ENCODE peak calls at places on chromosomes 4 and X, in eight cellular contexts. S, V, Q, K, T, O, R and E are unnamed samples.

GRCh38 chr4:168502886-168503285 is 6.0 kb downstream of the PALLD start:
- DNase-seq in S (no peak), R (no peak), K (no peak), V (no peak), Q (no peak), O (no peak), T (no peak), E (no peak)

GRCh38 chr4:87543835-87544461 is 14.8 kb upstream of the SPARCL1 start:
- DNase-seq in T (no peak), R (no peak), K (no peak), S (no peak), V (no peak), O (peak; percentile 48), Q (no peak), E (no peak)

GRCh38 chr4:183142566-183143545 is 43.8 kb downstream of the WWC2 start:
- DNase-seq in S (no peak), V (no peak), O (peak; percentile 75), R (no peak), T (peak; percentile 66), Q (no peak), K (no peak), E (no peak)

GRCh38 chrX:66638591-66639500 is at the start of gene EDA2R:
- DNase-seq in Q (no peak), R (no peak), V (no peak), K (peak; percentile 70), O (peak; percentile 35), T (no peak), S (peak; percentile 37), E (no peak)

GRCh38 chrX:81316163-81316562 is 114.3 kb downstream of the SH3BGRL start:
- DNase-seq in V (no peak), T (no peak), S (no peak), Q (no peak), K (no peak), R (no peak), O (no peak), E (no peak)

GRCh38 chr4:10085386-10085785 is 31.2 kb downstream of the WDR1 start:
- DNase-seq in K (peak; percentile 61), O (no peak), Q (no peak), T (peak; percentile 60), S (peak; percentile 3), R (no peak), V (no peak), E (no peak)

GRCh38 chr4:128220286-128221235 is 67.1 kb downstream of the PGRMC2 start:
- DNase-seq in V (no peak), K (no peak), O (no peak), Q (peak; percentile 37), T (no peak), R (peak; percentile 21), S (no peak), E (no peak)

GRCh38 chr4:108988514-108989195 is 225.8 kb upstream of the ETNPPL start:
- DNase-seq in O (no peak), S (no peak), R (no peak), Q (no peak), V (no peak), T (no peak), K (no peak), E (no peak)

GRCh38 chr4:16140520-16141249 is 56.9 kb upstream of the PROM1 start:
- DNase-seq in Q (peak; percentile 95), O (no peak), V (peak; percentile 19), R (peak; percentile 29), S (no peak), T (no peak), K (no peak), E (no peak)

GRCh38 chr4:62670509-62670908 is 1470.4 kb downstream of the ADGRL3 start:
- DNase-seq in S (no peak), Q (no peak), R (no peak), K (no peak), V (no peak), O (peak; percentile 38), T (no peak), E (no peak)

GRCh38 chr4:1843852-1844251 is 12.1 kb downstream of the LETM1 start:
- DNase-seq in T (no peak), K (no peak), V (no peak), S (no peak), O (peak; percentile 51), Q (no peak), R (no peak), E (no peak)

GRCh38 chrX:130704053-130705038 is 198.7 kb downstream of the ENOX2 start:
- DNase-seq in R (no peak), O (no peak), Q (no peak), T (no peak), K (no peak), S (no peak), V (no peak), E (no peak)

GRCh38 chr4:1478766-1479355 is 72.6 kb upstream of the NKX1-1 start:
- DNase-seq in K (peak; percentile 55), O (no peak), Q (no peak), R (no peak), T (no peak), V (no peak), S (no peak), E (no peak)

GRCh38 chrX:8629871-8630270 is 102.1 kb downstream of the ANOS1 start:
- DNase-seq in V (no peak), S (no peak), K (no peak), T (no peak), O (no peak), R (no peak), Q (peak; percentile 86), E (no peak)

GRCh38 chr4:110518889-110519490 is 43.0 kb downstream of the ENPEP start:
- DNase-seq in O (no peak), S (no peak), K (no peak), V (no peak), Q (no peak), R (no peak), T (no peak), E (peak; percentile 6)

GRCh38 chrX:49233176-49233575 is at the start of gene CACNA1F:
- DNase-seq in O (no peak), T (no peak), S (no peak), Q (no peak), V (no peak), R (no peak), K (no peak), E (no peak)

GRCh38 chr4:68871772-68872441 is 56.1 kb downstream of the UGT2B10 start:
- DNase-seq in Q (no peak), O (no peak), R (no peak), V (no peak), S (no peak), K (no peak), T (no peak), E (no peak)

GRCh38 chr4:64584981-64585557 is 175.8 kb upstream of the TECRL start:
- DNase-seq in Q (no peak), S (no peak), V (no peak), R (no peak), O (no peak), K (no peak), T (no peak), E (no peak)

DNA sequence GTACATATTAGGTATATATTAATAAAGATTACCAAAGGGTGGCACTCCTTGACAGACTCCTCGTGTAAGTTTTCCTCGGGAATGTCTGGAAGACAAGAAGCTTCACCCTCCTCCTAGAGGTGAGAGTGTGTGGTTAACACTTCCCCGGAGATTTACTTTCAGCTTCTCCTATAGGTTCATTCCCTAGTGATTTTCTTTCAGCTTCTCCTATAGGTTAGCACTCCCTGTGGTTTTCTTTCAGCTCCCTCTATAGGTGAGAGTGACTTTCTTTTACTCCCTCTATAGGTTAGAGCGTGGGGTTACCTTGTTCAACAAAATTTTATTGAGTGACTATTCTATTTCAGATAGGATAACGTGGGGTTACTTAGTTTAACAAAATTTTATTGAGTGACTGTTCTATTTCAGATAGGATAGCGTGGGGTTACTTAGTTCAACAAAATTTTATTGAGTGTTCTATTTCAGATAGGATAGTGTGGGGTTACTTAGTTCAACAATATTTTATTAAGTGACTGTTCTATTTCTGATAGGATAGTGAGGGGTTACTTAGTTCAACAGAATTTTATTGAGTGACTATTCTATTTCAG is 106.0 kb upstream of the PLAC1 start:
- DNase-seq in T (no peak), O (no peak), S (no peak), V (no peak), R (no peak), Q (peak; percentile 76), K (no peak), E (no peak)
- TF ChIP-seq CTCF in T (no peak), O (no peak), S (no peak), V (no peak), R (peak; percentile 42), Q (peak; percentile 61), K (no peak), E (no peak)

GRCh38 chr4:24557036-24558022 is 27.0 kb downstream of the DHX15 start:
- DNase-seq in R (no peak), S (no peak), O (no peak), Q (peak; percentile 65), V (no peak), T (no peak), K (no peak), E (no peak)
- H3K27ac ChIP-seq in R (no peak overlapping the region), S (no peak overlapping the region), O (no peak overlapping the region), Q (peak overlapping the region; percentile 83), V (no peak overlapping the region), T (no peak overlapping the region), K (no peak overlapping the region), E (no peak overlapping the region)

DNA sequence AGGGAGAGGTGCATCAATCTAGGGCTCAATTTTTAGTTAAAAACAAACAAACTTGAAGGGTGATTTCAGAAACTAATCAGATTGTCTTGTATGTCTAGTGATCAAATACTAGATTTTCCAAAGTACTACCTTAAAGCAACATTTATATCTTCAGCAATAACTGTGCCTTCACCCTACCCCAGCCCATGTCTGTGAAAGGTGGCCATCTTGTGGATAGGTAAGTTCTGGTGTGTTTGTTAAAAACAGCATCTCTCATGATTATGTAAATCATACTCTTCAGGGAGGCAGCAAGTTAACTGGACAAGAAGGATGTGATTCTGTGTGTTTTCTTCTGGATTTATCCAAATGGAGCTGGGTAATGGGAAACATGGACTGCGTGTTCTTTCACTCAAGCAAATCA is 81.4 kb upstream of the ACSL1 start:
- DNase-seq in O (no peak), R (no peak), K (no peak), S (no peak), V (no peak), Q (no peak), T (no peak), E (no peak)
- TF ChIP-seq CTCF in O (peak; percentile 3), R (no peak), K (no peak), S (no peak), V (no peak), Q (no peak), T (no peak), E (no peak)

GRCh38 chr4:112142152-112142551 is 3.1 kb upstream of the FAM241A start:
- DNase-seq in O (no peak), Q (no peak), K (no peak), V (no peak), R (no peak), T (no peak), S (no peak), E (no peak)

GRCh38 chr4:112147697-112148096 is 2.4 kb downstream of the FAM241A start:
- DNase-seq in O (peak; percentile 33), S (no peak), V (no peak), K (no peak), R (no peak), T (no peak), Q (no peak), E (no peak)

GRCh38 chr4:112145326-112145819 is at the start of gene FAM241A:
- DNase-seq in T (peak; percentile 90), S (peak; percentile 86), R (peak; percentile 38), K (peak; percentile 97), O (peak; percentile 92), V (peak; percentile 51), Q (peak; percentile 62), E (peak; percentile 86)

GRCh38 chr4:112145820-112146813 is 863 bp downstream of the FAM241A start:
- DNase-seq in Q (peak; percentile 41), O (peak; percentile 41), R (no peak), S (peak; percentile 21), K (peak; percentile 89), T (peak; percentile 72), V (no peak), E (peak; percentile 65)

GRCh38 chr4:112144546-112145325 is 518 bp upstream of the FAM241A start:
- DNase-seq in T (no peak), S (no peak), R (no peak), K (peak; percentile 82), V (no peak), O (no peak), Q (no peak), E (no peak)
- H3K27ac ChIP-seq in T (peak overlapping the region; percentile 88), S (peak overlapping the region; percentile 60), R (no peak overlapping the region), K (peak overlapping the region; percentile 92), V (peak overlapping the region; percentile 83), O (peak overlapping the region; percentile 95), Q (no peak overlapping the region), E (no peak overlapping the region)